ENCODE peak calls at places on chromosomes 5 and 9, in five cellular contexts. One of them, this sample, is unnamed.

GRCh38 chr9:5630038-5630507 is 1.2 kb downstream of the RIC1 start:
- DNase-seq in WTC11: no peak
- DNase-seq in GM23338: peak; percentile 33
- DNase-seq in dorsolateral prefrontal cortex: no peak
- DNase-seq in NCI-H2081: no peak
- DNase-seq in this sample: no peak

GRCh38 chr9:26947736-26948135 is 694 bp upstream of the PLAA start:
- DNase-seq in WTC11: no peak
- DNase-seq in GM23338: peak; percentile 25
- DNase-seq in dorsolateral prefrontal cortex: no peak
- DNase-seq in NCI-H2081: no peak
- DNase-seq in this sample: no peak

GRCh38 chr5:59845733-59846132 is 47.8 kb downstream of the PDE4D start:
- DNase-seq in WTC11: no peak
- DNase-seq in GM23338: no peak
- DNase-seq in dorsolateral prefrontal cortex: no peak
- DNase-seq in NCI-H2081: no peak
- DNase-seq in this sample: no peak

GRCh38 chr5:161167001-161167765 is 315.2 kb upstream of the ATP10B start:
- DNase-seq in WTC11: no peak
- DNase-seq in GM23338: no peak
- DNase-seq in dorsolateral prefrontal cortex: no peak
- DNase-seq in NCI-H2081: peak; percentile 1
- DNase-seq in this sample: no peak

GRCh38 chr9:131478421-131478868 is 24.3 kb upstream of the POMT1 start:
- DNase-seq in WTC11: peak; percentile 83
- DNase-seq in GM23338: peak; percentile 87
- DNase-seq in dorsolateral prefrontal cortex: no peak
- DNase-seq in NCI-H2081: peak; percentile 31
- DNase-seq in this sample: peak; percentile 25

GRCh38 chr9:132503116-132503515 is 79.3 kb upstream of the BARHL1 start:
- DNase-seq in WTC11: no peak
- DNase-seq in GM23338: no peak
- DNase-seq in dorsolateral prefrontal cortex: no peak
- DNase-seq in NCI-H2081: no peak
- DNase-seq in this sample: no peak

GRCh38 chr9:112033237-112034215 is 136.9 kb downstream of the UGCG start:
- DNase-seq in WTC11: no peak
- DNase-seq in GM23338: no peak
- DNase-seq in dorsolateral prefrontal cortex: no peak
- DNase-seq in NCI-H2081: no peak
- DNase-seq in this sample: no peak

GRCh38 chr5:163658702-163659567 is 153.5 kb downstream of the MAT2B start:
- DNase-seq in WTC11: no peak
- DNase-seq in GM23338: no peak
- DNase-seq in dorsolateral prefrontal cortex: no peak
- DNase-seq in NCI-H2081: peak; percentile 60
- DNase-seq in this sample: no peak

GRCh38 chr9:99307846-99308245 is 85.8 kb downstream of the SEC61B start:
- DNase-seq in WTC11: no peak
- DNase-seq in GM23338: no peak
- DNase-seq in dorsolateral prefrontal cortex: no peak
- DNase-seq in NCI-H2081: no peak
- DNase-seq in this sample: no peak